ENCODE peak calls at places on chromosome 12, in nine cellular contexts. One of them, this sample, is unnamed.
A peak's percentile ranks its signal among the peaks of the same experiment; 100 is the strongest.

GRCh38 chr12:26271889-26272492 is 76.6 kb downstream of the SSPN start:
- DNase-seq in body of pancreas: peak; percentile 80
- DNase-seq in GM23338: no peak
- DNase-seq in cardiac fibroblast: peak; percentile 93
- DNase-seq in right atrium auricular region: peak; percentile 82
- DNase-seq in omental fat pad: peak; percentile 91
- DNase-seq in PC-3: peak; percentile 68
- DNase-seq in endothelial cell: no peak
- DNase-seq in adrenal gland: peak; percentile 59
- DNase-seq in this sample: no peak

GRCh38 chr12:132904718-132905328 is 17.4 kb upstream of the CHFR start:
- DNase-seq in body of pancreas: peak; percentile 78
- DNase-seq in GM23338: peak; percentile 88
- DNase-seq in cardiac fibroblast: peak; percentile 37
- DNase-seq in right atrium auricular region: peak; percentile 82
- DNase-seq in omental fat pad: peak; percentile 69
- DNase-seq in PC-3: peak; percentile 73
- DNase-seq in endothelial cell: peak; percentile 76
- DNase-seq in adrenal gland: peak; percentile 71
- DNase-seq in this sample: no peak

GRCh38 chr12:63668028-63668799 is at the start of gene DPY19L2:
- DNase-seq in body of pancreas: peak; percentile 81
- DNase-seq in GM23338: peak; percentile 74
- DNase-seq in cardiac fibroblast: peak; percentile 27
- DNase-seq in right atrium auricular region: peak; percentile 63
- DNase-seq in omental fat pad: no peak
- DNase-seq in PC-3: peak; percentile 28
- DNase-seq in endothelial cell: peak; percentile 76
- DNase-seq in adrenal gland: peak; percentile 91
- DNase-seq in this sample: peak; percentile 6

GRCh38 chr12:110844551-110845395 is 2.0 kb upstream of the CCDC63 start:
- DNase-seq in body of pancreas: peak; percentile 7
- DNase-seq in GM23338: no peak
- DNase-seq in cardiac fibroblast: peak; percentile 74
- DNase-seq in right atrium auricular region: no peak
- DNase-seq in omental fat pad: no peak
- DNase-seq in PC-3: no peak
- DNase-seq in endothelial cell: no peak
- DNase-seq in adrenal gland: peak; percentile 82
- DNase-seq in this sample: no peak

GRCh38 chr12:106106129-106106566 is 32.6 kb downstream of the NUAK1 start:
- DNase-seq in body of pancreas: no peak
- DNase-seq in GM23338: no peak
- DNase-seq in cardiac fibroblast: peak; percentile 44
- DNase-seq in right atrium auricular region: no peak
- DNase-seq in omental fat pad: no peak
- DNase-seq in PC-3: no peak
- DNase-seq in endothelial cell: no peak
- DNase-seq in adrenal gland: peak; percentile 43
- DNase-seq in this sample: no peak

GRCh38 chr12:48067250-48067938 is 38.5 kb downstream of the SENP1 start:
- DNase-seq in body of pancreas: no peak
- DNase-seq in GM23338: no peak
- DNase-seq in cardiac fibroblast: no peak
- DNase-seq in right atrium auricular region: no peak
- DNase-seq in omental fat pad: no peak
- DNase-seq in PC-3: no peak
- DNase-seq in endothelial cell: no peak
- DNase-seq in adrenal gland: no peak
- DNase-seq in this sample: no peak

GRCh38 chr12:113271853-113272561 is 50.7 kb downstream of the TPCN1 start:
- DNase-seq in body of pancreas: peak; percentile 90
- DNase-seq in GM23338: peak; percentile 24
- DNase-seq in cardiac fibroblast: peak; percentile 91
- DNase-seq in right atrium auricular region: peak; percentile 94
- DNase-seq in omental fat pad: peak; percentile 51
- DNase-seq in PC-3: no peak
- DNase-seq in endothelial cell: no peak
- DNase-seq in adrenal gland: peak; percentile 93
- DNase-seq in this sample: no peak

GRCh38 chr12:113983777-113984448 is 17.8 kb upstream of the RBM19 start:
- DNase-seq in body of pancreas: no peak
- DNase-seq in GM23338: no peak
- DNase-seq in cardiac fibroblast: no peak
- DNase-seq in right atrium auricular region: no peak
- DNase-seq in omental fat pad: no peak
- DNase-seq in PC-3: no peak
- DNase-seq in endothelial cell: no peak
- DNase-seq in adrenal gland: no peak
- DNase-seq in this sample: no peak

GRCh38 chr12:34398706-34399630 is 376.7 kb downstream of the ALG10 start:
- DNase-seq in body of pancreas: peak; percentile 0
- DNase-seq in GM23338: no peak
- DNase-seq in cardiac fibroblast: no peak
- DNase-seq in right atrium auricular region: peak; percentile 49
- DNase-seq in omental fat pad: peak; percentile 16
- DNase-seq in PC-3: no peak
- DNase-seq in endothelial cell: peak; percentile 1
- DNase-seq in adrenal gland: peak; percentile 3
- DNase-seq in this sample: no peak

GRCh38 chr12:105775351-105775750 is 363.4 kb downstream of the NUAK1 start:
- DNase-seq in body of pancreas: no peak
- DNase-seq in GM23338: no peak
- DNase-seq in cardiac fibroblast: peak; percentile 54
- DNase-seq in right atrium auricular region: no peak
- DNase-seq in omental fat pad: no peak
- DNase-seq in PC-3: peak; percentile 54
- DNase-seq in endothelial cell: no peak
- DNase-seq in adrenal gland: no peak
- DNase-seq in this sample: no peak

GRCh38 chr12:30753233-30753632 is 1.5 kb downstream of the CAPRIN2 start:
- DNase-seq in body of pancreas: no peak
- DNase-seq in GM23338: peak; percentile 68
- DNase-seq in cardiac fibroblast: peak; percentile 63
- DNase-seq in right atrium auricular region: no peak
- DNase-seq in omental fat pad: no peak
- DNase-seq in PC-3: peak; percentile 43
- DNase-seq in endothelial cell: peak; percentile 45
- DNase-seq in adrenal gland: no peak
- DNase-seq in this sample: no peak

GRCh38 chr12:101877816-101878811 is 734 bp downstream of the DRAM1 start:
- DNase-seq in body of pancreas: peak; percentile 32
- DNase-seq in GM23338: peak; percentile 45
- DNase-seq in cardiac fibroblast: peak; percentile 32
- DNase-seq in right atrium auricular region: no peak
- DNase-seq in omental fat pad: no peak
- DNase-seq in PC-3: peak; percentile 18
- DNase-seq in endothelial cell: no peak
- DNase-seq in adrenal gland: peak; percentile 52
- DNase-seq in this sample: peak; percentile 15

GRCh38 chr12:26120561-26121274 is 4.1 kb downstream of the BHLHE41 start:
- DNase-seq in body of pancreas: no peak
- DNase-seq in GM23338: no peak
- DNase-seq in cardiac fibroblast: no peak
- DNase-seq in right atrium auricular region: no peak
- DNase-seq in omental fat pad: no peak
- DNase-seq in PC-3: peak; percentile 51
- DNase-seq in endothelial cell: no peak
- DNase-seq in adrenal gland: no peak
- DNase-seq in this sample: no peak

GRCh38 chr12:53952871-53953734 is 1.6 kb upstream of the HOXC12 start:
- DNase-seq in body of pancreas: no peak
- DNase-seq in GM23338: peak; percentile 87
- DNase-seq in cardiac fibroblast: no peak
- DNase-seq in right atrium auricular region: no peak
- DNase-seq in omental fat pad: no peak
- DNase-seq in PC-3: peak; percentile 55
- DNase-seq in endothelial cell: no peak
- DNase-seq in adrenal gland: no peak
- DNase-seq in this sample: no peak

GRCh38 chr12:3803865-3804472 is 51.1 kb upstream of the CRACR2A start:
- DNase-seq in body of pancreas: peak; percentile 84
- DNase-seq in GM23338: peak; percentile 89
- DNase-seq in cardiac fibroblast: peak; percentile 81
- DNase-seq in right atrium auricular region: peak; percentile 79
- DNase-seq in omental fat pad: peak; percentile 47
- DNase-seq in PC-3: peak; percentile 69
- DNase-seq in endothelial cell: peak; percentile 65
- DNase-seq in adrenal gland: peak; percentile 81
- DNase-seq in this sample: peak; percentile 25

GRCh38 chr12:31732926-31733548 is 4.2 kb upstream of the AMN1 start:
- DNase-seq in body of pancreas: no peak
- DNase-seq in GM23338: peak; percentile 88
- DNase-seq in cardiac fibroblast: peak; percentile 75
- DNase-seq in right atrium auricular region: no peak
- DNase-seq in omental fat pad: no peak
- DNase-seq in PC-3: peak; percentile 91
- DNase-seq in endothelial cell: no peak
- DNase-seq in adrenal gland: no peak
- DNase-seq in this sample: no peak

GRCh38 chr12:5441497-5442236 is 9.8 kb downstream of the NTF3 start:
- DNase-seq in body of pancreas: peak; percentile 16
- DNase-seq in GM23338: peak; percentile 64
- DNase-seq in cardiac fibroblast: no peak
- DNase-seq in right atrium auricular region: no peak
- DNase-seq in omental fat pad: no peak
- DNase-seq in PC-3: peak; percentile 44
- DNase-seq in endothelial cell: no peak
- DNase-seq in adrenal gland: no peak
- DNase-seq in this sample: no peak

GRCh38 chr12:94277426-94278000 is 129.1 kb downstream of the PLXNC1 start:
- DNase-seq in body of pancreas: no peak
- DNase-seq in GM23338: no peak
- DNase-seq in cardiac fibroblast: peak; percentile 45
- DNase-seq in right atrium auricular region: no peak
- DNase-seq in omental fat pad: no peak
- DNase-seq in PC-3: no peak
- DNase-seq in endothelial cell: no peak
- DNase-seq in adrenal gland: no peak
- DNase-seq in this sample: no peak

GRCh38 chr12:66898700-66899469 is 220.0 kb upstream of the GRIP1 start:
- DNase-seq in body of pancreas: no peak
- DNase-seq in GM23338: no peak
- DNase-seq in cardiac fibroblast: no peak
- DNase-seq in right atrium auricular region: no peak
- DNase-seq in omental fat pad: no peak
- DNase-seq in PC-3: no peak
- DNase-seq in endothelial cell: no peak
- DNase-seq in adrenal gland: no peak
- DNase-seq in this sample: no peak

GRCh38 chr12:4809013-4809448 is 88.8 kb downstream of the GALNT8 start:
- DNase-seq in body of pancreas: no peak
- DNase-seq in GM23338: peak; percentile 78
- DNase-seq in cardiac fibroblast: no peak
- DNase-seq in right atrium auricular region: no peak
- DNase-seq in omental fat pad: no peak
- DNase-seq in PC-3: no peak
- DNase-seq in endothelial cell: peak; percentile 72
- DNase-seq in adrenal gland: no peak
- DNase-seq in this sample: peak; percentile 47

DNA sequence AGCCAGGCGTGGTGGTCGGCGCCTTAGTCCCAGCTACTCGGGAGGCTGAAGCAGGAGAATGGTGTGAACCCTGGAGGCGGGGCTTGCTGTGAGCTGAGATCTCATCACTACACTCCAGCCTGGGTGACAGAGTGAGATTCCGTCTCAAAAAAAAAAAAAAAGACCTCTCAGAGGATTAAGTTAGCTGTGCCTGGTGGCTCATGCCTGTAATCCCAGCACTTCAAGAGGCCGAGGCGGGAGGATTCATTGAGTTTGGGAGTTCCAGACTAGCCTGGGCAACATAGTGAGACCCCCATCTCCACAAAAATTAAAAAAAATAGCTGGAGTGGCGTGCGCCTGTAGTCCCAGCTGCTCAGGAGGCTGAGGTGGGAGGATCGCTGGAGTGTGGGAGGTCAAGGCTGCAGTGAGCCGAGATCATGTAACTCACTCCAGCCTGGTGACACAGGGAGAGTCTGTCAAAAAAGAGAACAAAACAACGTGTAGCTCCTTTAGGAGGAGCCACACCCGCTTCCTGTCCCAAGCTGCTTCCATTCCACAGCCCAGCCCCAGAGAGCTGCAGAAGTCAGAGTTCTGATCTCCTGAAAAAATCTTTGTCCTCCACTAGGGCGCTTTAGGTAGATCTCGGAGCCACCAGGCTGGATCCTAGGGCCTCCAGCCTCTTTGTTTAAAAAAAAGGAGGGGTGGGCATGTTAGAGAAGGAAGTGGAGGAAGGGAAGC is 11.5 kb upstream of the ULK1 start:
- DNase-seq in body of pancreas: no peak
- DNase-seq in GM23338: no peak
- DNase-seq in cardiac fibroblast: no peak
- DNase-seq in right atrium auricular region: no peak
- DNase-seq in omental fat pad: no peak
- DNase-seq in PC-3: peak; percentile 65
- DNase-seq in endothelial cell: no peak
- DNase-seq in adrenal gland: no peak
- DNase-seq in this sample: peak; percentile 6
- TF ChIP-seq CTCF in body of pancreas: no peak
- TF ChIP-seq CTCF in GM23338: no peak
- TF ChIP-seq CTCF in cardiac fibroblast: no peak
- TF ChIP-seq CTCF in right atrium auricular region: no peak
- TF ChIP-seq CTCF in omental fat pad: no peak
- TF ChIP-seq CTCF in PC-3: no peak
- TF ChIP-seq CTCF in endothelial cell: no peak
- TF ChIP-seq CTCF in adrenal gland: no peak
- TF ChIP-seq CTCF in this sample: no peak

GRCh38 chr12:108442910-108443309 is 72.2 kb upstream of the FICD start:
- DNase-seq in body of pancreas: no peak
- DNase-seq in GM23338: peak; percentile 30
- DNase-seq in cardiac fibroblast: no peak
- DNase-seq in right atrium auricular region: no peak
- DNase-seq in omental fat pad: no peak
- DNase-seq in PC-3: no peak
- DNase-seq in endothelial cell: no peak
- DNase-seq in adrenal gland: no peak
- DNase-seq in this sample: no peak
- TF ChIP-seq CTCF in body of pancreas: no peak
- TF ChIP-seq CTCF in GM23338: no peak
- TF ChIP-seq CTCF in cardiac fibroblast: no peak
- TF ChIP-seq CTCF in right atrium auricular region: no peak
- TF ChIP-seq CTCF in omental fat pad: no peak
- TF ChIP-seq CTCF in PC-3: no peak
- TF ChIP-seq CTCF in endothelial cell: no peak
- TF ChIP-seq CTCF in adrenal gland: no peak
- TF ChIP-seq CTCF in this sample: no peak

GRCh38 chr12:124709722-124710656 is 142.6 kb upstream of the NCOR2 start:
- DNase-seq in body of pancreas: no peak
- DNase-seq in GM23338: no peak
- DNase-seq in cardiac fibroblast: peak; percentile 74
- DNase-seq in right atrium auricular region: no peak
- DNase-seq in omental fat pad: no peak
- DNase-seq in PC-3: no peak
- DNase-seq in endothelial cell: no peak
- DNase-seq in adrenal gland: no peak
- DNase-seq in this sample: no peak
- TF ChIP-seq CTCF in body of pancreas: no peak
- TF ChIP-seq CTCF in GM23338: no peak
- TF ChIP-seq CTCF in cardiac fibroblast: peak; percentile 15
- TF ChIP-seq CTCF in right atrium auricular region: no peak
- TF ChIP-seq CTCF in omental fat pad: no peak
- TF ChIP-seq CTCF in PC-3: peak; percentile 17
- TF ChIP-seq CTCF in endothelial cell: no peak
- TF ChIP-seq CTCF in adrenal gland: no peak
- TF ChIP-seq CTCF in this sample: no peak

GRCh38 chr12:80068173-80068572 is 31.2 kb upstream of the OTOGL start:
- DNase-seq in body of pancreas: no peak
- DNase-seq in GM23338: peak; percentile 79
- DNase-seq in cardiac fibroblast: no peak
- DNase-seq in right atrium auricular region: no peak
- DNase-seq in omental fat pad: no peak
- DNase-seq in PC-3: no peak
- DNase-seq in endothelial cell: no peak
- DNase-seq in adrenal gland: no peak
- DNase-seq in this sample: no peak
- TF ChIP-seq CTCF in body of pancreas: no peak
- TF ChIP-seq CTCF in GM23338: peak; percentile 40
- TF ChIP-seq CTCF in cardiac fibroblast: no peak
- TF ChIP-seq CTCF in right atrium auricular region: no peak
- TF ChIP-seq CTCF in omental fat pad: no peak
- TF ChIP-seq CTCF in PC-3: peak; percentile 14
- TF ChIP-seq CTCF in endothelial cell: no peak
- TF ChIP-seq CTCF in adrenal gland: no peak
- TF ChIP-seq CTCF in this sample: no peak

This sample was measured in D721Med.